ENCODE peak calls at places on chromosome 11, in seven cellular contexts. Y is body of pancreas, M is heart left ventricle, G is SK-N-MC, F is right atrium auricular region, A is transverse colon, J is cardiac muscle cell. U is an unnamed sample. For H3K36me3, the result is how much of the 10 kb centered on the place peaks cover.

GRCh38 chr11:26696330-26696729 is 25.5 kb downstream of the SLC5A12 start:
- DNase-seq in Y (no peak), M (no peak), G (no peak), F (no peak), A (no peak), J (no peak), U (no peak)

GRCh38 chr11:28417601-28418323 is 309.6 kb downstream of the METTL15 start:
- DNase-seq in Y (no peak), M (no peak), G (no peak), F (no peak), A (no peak), J (no peak), U (no peak)

GRCh38 chr11:104967493-104968364 is 645 bp downstream of the CASP4 start:
- DNase-seq in Y (no peak), M (no peak), G (no peak), F (no peak), A (no peak), J (peak), U (no peak)

GRCh38 chr11:44955019-44955738 is 4.5 kb upstream of the TP53I11 start:
- DNase-seq in Y (no peak), M (peak), G (no peak), F (peak), A (peak), J (peak), U (no peak)

GRCh38 chr11:15327786-15328231 is 213.1 kb downstream of the INSC start:
- DNase-seq in Y (peak), M (peak), G (no peak), F (peak), A (peak), J (peak), U (no peak)

GRCh38 chr11:8905528-8906165 is 5.3 kb upstream of the AKIP1 start:
- DNase-seq in Y (no peak), M (no peak), G (no peak), F (no peak), A (no peak), J (peak), U (no peak)

GRCh38 chr11:110774138-110775014 is 62.1 kb upstream of the ARHGAP20 start:
- DNase-seq in Y (no peak), M (no peak), G (no peak), F (no peak), A (no peak), J (no peak), U (no peak)

GRCh38 chr11:66950113-66950535 is 8.1 kb downstream of the PC start:
- DNase-seq in Y (peak), M (no peak), G (no peak), F (no peak), A (peak), J (peak), U (no peak)

GRCh38 chr11:130712480-130712879 is 203.8 kb downstream of the SNX19 start:
- DNase-seq in Y (no peak), M (no peak), G (no peak), F (no peak), A (no peak), J (no peak), U (no peak)

GRCh38 chr11:36249271-36249670 is 40.0 kb downstream of the COMMD9 start:
- DNase-seq in Y (no peak), M (no peak), G (no peak), F (no peak), A (no peak), J (peak), U (no peak)

GRCh38 chr11:2996976-2997375 is 4.8 kb upstream of the NAP1L4 start:
- DNase-seq in Y (peak), M (no peak), G (no peak), F (no peak), A (no peak), J (no peak), U (no peak)

GRCh38 chr11:10303558-10304363 is 1.1 kb upstream of the ADM start:
- DNase-seq in Y (peak), M (no peak), G (no peak), F (no peak), A (peak), J (peak), U (no peak)

GRCh38 chr11:78662811-78663210 is 88.1 kb upstream of the NARS2 start:
- DNase-seq in Y (no peak), M (no peak), G (no peak), F (no peak), A (no peak), J (no peak), U (no peak)

GRCh38 chr11:73325036-73325981 is 17.2 kb downstream of the ARHGEF17 start:
- DNase-seq in Y (no peak), M (no peak), G (no peak), F (no peak), A (no peak), J (peak), U (no peak)

GRCh38 chr11:8038811-8039529 is 42.0 kb upstream of the TUB start:
- DNase-seq in Y (no peak), M (no peak), G (no peak), F (peak), A (no peak), J (no peak), U (no peak)

GRCh38 chr11:88680806-88681205 is 343.3 kb upstream of the CTSC start:
- DNase-seq in Y (no peak), M (no peak), G (no peak), F (no peak), A (no peak), J (peak), U (no peak)

GRCh38 chr11:94553938-94554337 is 10.2 kb downstream of the FUT4 start:
- DNase-seq in Y (peak), M (no peak), G (no peak), F (no peak), A (no peak), J (peak), U (no peak)

GRCh38 chr11:125494987-125495725 is 909 bp downstream of the FEZ1 start:
- DNase-seq in Y (peak), M (peak), G (no peak), F (no peak), A (no peak), J (peak), U (no peak)

GRCh38 chr11:109237636-109238035 is 184.4 kb upstream of the C11orf87 start:
- DNase-seq in Y (no peak), M (no peak), G (no peak), F (no peak), A (no peak), J (no peak), U (no peak)

GRCh38 chr11:64067257-64067993 is 31.7 kb downstream of the FLRT1 start:
- DNase-seq in Y (no peak), M (no peak), G (no peak), F (no peak), A (no peak), J (no peak), U (no peak)

GRCh38 chr11:2380396-2380795 is 3.3 kb downstream of the CD81 start:
- DNase-seq in Y (no peak), M (no peak), G (no peak), F (no peak), A (no peak), J (no peak), U (no peak)

GRCh38 chr11:15883349-15883961 is 472.9 kb downstream of the SOX6 start:
- DNase-seq in Y (no peak), M (no peak), G (no peak), F (no peak), A (no peak), J (peak), U (no peak)

GRCh38 chr11:134393638-134394037 is 18.4 kb downstream of the B3GAT1 start:
- DNase-seq in Y (peak), M (no peak), G (no peak), F (no peak), A (peak), J (no peak), U (no peak)

GRCh38 chr11:117171007-117171647 is 7.4 kb upstream of the SIDT2 start:
- DNase-seq in Y (no peak), M (no peak), G (no peak), F (no peak), A (no peak), J (no peak), U (no peak)
- H3K36me3 ChIP-seq in Y (under half), M (under half), G (half or more), F (under half), A (under half), J (under half), U (under half)

DNA sequence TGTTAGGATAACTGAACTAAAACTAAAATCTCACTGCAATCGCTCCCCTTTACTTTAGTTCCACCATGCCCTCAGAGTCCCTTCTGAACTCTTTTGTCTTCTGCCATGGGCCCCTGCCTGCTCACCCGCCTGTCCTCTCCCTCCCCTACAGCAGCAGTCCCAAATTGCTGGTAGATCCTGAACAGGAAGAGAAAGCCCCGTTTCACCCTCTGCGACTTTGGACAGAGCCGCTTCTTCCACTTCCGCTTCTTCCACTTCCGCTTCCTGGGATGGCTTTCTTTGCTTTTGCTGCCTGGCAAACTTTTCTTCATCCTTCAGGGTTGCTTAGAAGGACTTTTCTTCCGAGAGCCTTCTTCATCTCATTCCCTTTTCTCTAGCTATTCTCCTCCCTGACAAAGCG is 35.7 kb upstream of the TLCD5 start:
- DNase-seq in Y (no peak), M (no peak), G (no peak), F (no peak), A (no peak), J (no peak), U (no peak)
- H3K4me3 ChIP-seq in Y (no peak), M (no peak), G (no peak), F (no peak), A (no peak), J (no peak), U (no peak)

DNA sequence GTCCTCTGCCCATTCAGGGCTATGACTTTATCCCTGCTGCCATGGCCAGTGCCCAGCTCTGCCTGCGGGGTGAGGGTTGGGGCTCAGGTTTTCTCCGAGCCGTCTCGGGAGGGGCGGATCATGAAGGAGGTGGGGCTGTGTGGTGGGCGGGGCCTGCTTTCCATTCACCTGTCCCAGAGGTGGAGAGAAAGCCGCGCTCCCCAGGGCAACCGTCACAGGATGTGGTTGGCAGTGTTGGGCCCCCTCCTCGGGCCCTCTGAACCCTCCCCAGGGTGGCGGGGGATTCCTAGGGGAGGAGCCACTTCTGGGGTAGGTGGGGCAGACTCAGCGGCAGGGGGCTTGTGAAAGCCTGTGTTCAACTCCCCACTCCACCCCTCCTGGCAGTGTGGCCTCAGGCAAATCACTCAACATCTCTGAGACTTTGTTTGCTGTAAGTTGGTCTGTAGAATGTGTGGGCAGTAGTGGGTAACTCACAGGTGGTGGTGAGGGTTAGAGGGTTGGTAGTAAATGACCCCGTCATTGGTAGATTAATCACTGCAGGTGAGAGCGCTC is 50.3 kb downstream of the CD6 start:
- DNase-seq in Y (peak), M (no peak), G (no peak), F (no peak), A (peak), J (no peak), U (no peak)
- H3K27ac ChIP-seq in Y (no peak), M (no peak), G (no peak), F (no peak), A (no peak), J (no peak), U (no peak)

DNA sequence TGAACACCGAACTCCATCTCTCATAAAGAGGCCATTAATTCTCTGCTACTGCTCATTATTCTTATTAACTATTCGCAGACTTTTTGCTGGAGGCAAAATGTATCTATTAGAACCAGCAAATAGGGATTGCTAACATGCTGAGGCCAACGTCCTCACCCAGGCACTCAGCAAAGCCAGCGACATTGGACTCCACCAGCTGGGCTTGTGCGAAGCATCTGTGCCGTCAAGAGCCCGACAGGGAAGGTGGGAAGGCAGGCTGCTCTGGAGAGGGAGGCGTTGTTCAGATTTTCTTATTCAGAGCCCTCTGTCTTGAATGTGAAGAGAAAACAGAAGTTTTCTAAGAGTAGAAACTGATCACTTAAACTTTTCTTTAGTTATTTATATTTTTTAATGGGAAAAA is 615.6 kb upstream of the KIRREL3 start:
- DNase-seq in Y (no peak), M (no peak), G (no peak), F (no peak), A (no peak), J (no peak), U (no peak)
- H3K36me3 ChIP-seq in Y (under half), M (under half), G (under half), F (under half), A (under half), J (under half), U (under half)

GRCh38 chr11:721347-721912 is 15.4 kb downstream of the EPS8L2 start:
- DNase-seq in Y (no peak), M (no peak), G (no peak), F (no peak), A (no peak), J (no peak), U (no peak)

GRCh38 chr11:719214-720016 is 13.4 kb downstream of the EPS8L2 start:
- DNase-seq in Y (no peak), M (no peak), G (no peak), F (no peak), A (no peak), J (no peak), U (no peak)

GRCh38 chr11:721913-722811 is 16.1 kb downstream of the EPS8L2 start:
- DNase-seq in Y (no peak), M (no peak), G (no peak), F (no peak), A (peak), J (no peak), U (no peak)

GRCh38 chr11:720017-720641 is 14.1 kb downstream of the EPS8L2 start:
- DNase-seq in Y (no peak), M (no peak), G (no peak), F (no peak), A (no peak), J (no peak), U (no peak)

DNA sequence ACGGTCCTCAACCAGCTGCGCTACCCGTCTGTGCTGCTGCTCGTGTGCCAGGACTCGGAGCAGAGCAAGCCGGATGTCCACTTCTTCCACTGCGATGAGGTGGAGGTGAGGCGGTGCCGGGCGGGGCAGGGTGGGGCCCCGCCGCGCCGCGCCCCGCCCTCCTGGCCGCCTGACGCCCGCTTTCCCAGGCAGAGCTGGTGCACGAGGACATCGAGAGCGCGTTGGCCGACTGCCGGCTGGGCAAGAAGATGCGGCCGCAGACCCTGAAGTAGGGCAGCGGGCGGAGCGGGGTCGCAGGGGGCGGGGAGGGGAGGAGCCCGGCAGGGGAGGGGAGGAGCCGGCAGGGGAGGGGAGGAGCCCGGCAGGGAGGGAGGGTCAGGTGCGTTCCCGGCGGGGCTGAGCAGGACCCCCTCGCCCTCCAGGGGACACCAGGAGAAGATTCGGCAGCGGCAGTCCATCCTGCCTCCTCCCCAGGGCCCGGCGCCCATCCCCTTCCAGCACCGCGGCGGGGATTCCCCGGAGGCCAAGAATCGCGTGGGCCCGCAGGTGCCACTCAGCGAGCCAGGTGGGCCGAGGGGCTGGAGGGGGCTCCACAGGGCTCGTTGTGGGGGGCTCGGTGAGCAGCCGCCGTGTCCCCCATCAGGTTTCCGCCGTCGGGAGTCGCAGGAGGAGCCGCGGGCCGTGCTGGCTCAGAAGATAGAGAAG is 14.8 kb downstream of the EPS8L2 start:
- DNase-seq in Y (no peak), M (peak), G (no peak), F (no peak), A (peak), J (no peak), U (no peak)
- H3K4me3 ChIP-seq in Y (no peak), M (no peak), G (peak), F (peak), A (peak), J (peak), U (peak)

GRCh38 chr11:65890324-65891179 is at the start of gene CCDC85B:
- DNase-seq in Y (peak), M (peak), G (peak), F (peak), A (peak), J (peak), U (peak)

GRCh38 chr11:65895482-65895981 is 4.7 kb downstream of the FOSL1 start:
- DNase-seq in Y (no peak), M (no peak), G (no peak), F (no peak), A (no peak), J (no peak), U (no peak)

GRCh38 chr11:65891180-65892136 is 985 bp downstream of the CCDC85B start:
- DNase-seq in Y (no peak), M (peak), G (no peak), F (no peak), A (no peak), J (peak), U (no peak)

GRCh38 chr11:65894034-65894591 is 3.6 kb downstream of the CCDC85B start:
- DNase-seq in Y (no peak), M (peak), G (no peak), F (no peak), A (no peak), J (no peak), U (no peak)

DNA sequence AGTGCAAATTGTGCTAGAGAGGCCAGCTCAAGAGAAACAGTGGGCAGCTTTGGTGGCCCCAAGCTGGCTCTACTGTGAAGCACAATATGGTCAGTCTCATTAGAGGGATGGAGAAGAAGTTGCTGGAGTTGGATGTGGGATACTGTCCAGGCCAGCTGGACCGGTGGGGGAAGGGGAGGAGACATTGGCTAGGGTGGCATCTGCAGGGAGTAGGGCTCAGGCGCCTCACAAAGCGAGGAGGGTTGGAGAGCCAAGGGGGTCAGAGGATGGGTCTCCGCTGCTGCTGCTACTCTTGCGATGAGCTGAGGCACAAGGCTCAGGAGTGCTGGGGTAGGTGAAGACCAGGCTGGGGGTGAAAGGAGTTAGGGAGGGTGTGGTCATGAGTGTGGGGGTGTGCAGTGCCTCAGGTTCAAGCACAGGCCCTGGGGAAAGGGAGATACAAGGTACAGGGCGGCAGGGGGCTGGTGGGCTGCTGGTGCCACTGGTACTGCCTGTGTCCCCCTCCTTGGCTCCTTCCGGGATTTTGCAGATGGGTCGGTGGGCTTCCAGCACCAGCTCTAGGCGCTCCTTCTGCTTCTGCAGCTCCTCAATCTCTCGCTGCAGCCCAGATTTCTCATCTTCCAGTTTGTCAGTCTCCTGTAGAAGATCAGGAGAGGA is 2.3 kb downstream of the CCDC85B start:
- DNase-seq in Y (no peak), M (no peak), G (no peak), F (no peak), A (no peak), J (no peak), U (no peak)
- H3K27ac ChIP-seq in Y (no peak), M (peak), G (no peak), F (peak), A (peak), J (peak), U (peak)

GRCh38 chr11:128481135-128481534 is 106.2 kb downstream of the ETS1 start:
- DNase-seq in Y (no peak), M (no peak), G (no peak), F (no peak), A (no peak), J (peak), U (no peak)

GRCh38 chr11:128483211-128483788 is 104.1 kb downstream of the ETS1 start:
- DNase-seq in Y (no peak), M (no peak), G (no peak), F (no peak), A (no peak), J (no peak), U (no peak)

GRCh38 chr11:128482512-128483191 is 104.7 kb downstream of the ETS1 start:
- DNase-seq in Y (no peak), M (peak), G (no peak), F (no peak), A (no peak), J (peak), U (no peak)

GRCh38 chr11:128482092-128482491 is 105.3 kb downstream of the ETS1 start:
- DNase-seq in Y (no peak), M (no peak), G (no peak), F (no peak), A (no peak), J (no peak), U (no peak)

GRCh38 chr11:128484172-128484571 is 103.2 kb downstream of the ETS1 start:
- DNase-seq in Y (peak), M (no peak), G (no peak), F (no peak), A (no peak), J (no peak), U (no peak)
- H3K36me3 ChIP-seq in Y (under half), M (under half), G (under half), F (half or more), A (under half), J (under half), U (half or more)

U was measured in esophagus squamous epithelium.